ENCODE peak calls at places on chromosomes 2 and 18, in five cellular contexts. R is fibroblast of mammary gland, L is MM.1S, C is SJSA1, N is ovary. A is an unnamed sample.

GRCh38 chr2:209476367-209477191 is 52.7 kb downstream of the MAP2 start:
- DNase-seq in R (peak; percentile 79), L (no peak), C (no peak), N (no peak), A (no peak)

GRCh38 chr2:184113691-184114403 is 484.5 kb upstream of the ZNF804A start:
- DNase-seq in R (no peak), L (no peak), C (no peak), N (no peak), A (no peak)

GRCh38 chr2:54040250-54040649 is 69.5 kb upstream of the PSME4 start:
- DNase-seq in R (peak; percentile 83), L (no peak), C (no peak), N (no peak), A (no peak)

GRCh38 chr2:27212626-27213471 is 781 bp upstream of the SLC5A6 start:
- DNase-seq in R (peak; percentile 82), L (peak; percentile 62), C (no peak), N (no peak), A (peak; percentile 67)

GRCh38 chr2:199607914-199608313 is 150.2 kb upstream of the SATB2 start:
- DNase-seq in R (no peak), L (no peak), C (no peak), N (no peak), A (no peak)

GRCh38 chr2:195396479-195396878 is 260.5 kb upstream of the SLC39A10 start:
- DNase-seq in R (no peak), L (no peak), C (no peak), N (no peak), A (no peak)

GRCh38 chr2:128423788-128424165 is 105.1 kb upstream of the HS6ST1 start:
- DNase-seq in R (no peak), L (no peak), C (peak; percentile 26), N (no peak), A (no peak)

GRCh38 chr18:22223263-22223960 is 54.0 kb downstream of the GATA6 start:
- DNase-seq in R (peak; percentile 96), L (no peak), C (peak; percentile 94), N (peak; percentile 62), A (no peak)

GRCh38 chr2:127413782-127414743 is 4.2 kb upstream of the PROC start:
- DNase-seq in R (peak; percentile 84), L (no peak), C (no peak), N (no peak), A (no peak)

DNA sequence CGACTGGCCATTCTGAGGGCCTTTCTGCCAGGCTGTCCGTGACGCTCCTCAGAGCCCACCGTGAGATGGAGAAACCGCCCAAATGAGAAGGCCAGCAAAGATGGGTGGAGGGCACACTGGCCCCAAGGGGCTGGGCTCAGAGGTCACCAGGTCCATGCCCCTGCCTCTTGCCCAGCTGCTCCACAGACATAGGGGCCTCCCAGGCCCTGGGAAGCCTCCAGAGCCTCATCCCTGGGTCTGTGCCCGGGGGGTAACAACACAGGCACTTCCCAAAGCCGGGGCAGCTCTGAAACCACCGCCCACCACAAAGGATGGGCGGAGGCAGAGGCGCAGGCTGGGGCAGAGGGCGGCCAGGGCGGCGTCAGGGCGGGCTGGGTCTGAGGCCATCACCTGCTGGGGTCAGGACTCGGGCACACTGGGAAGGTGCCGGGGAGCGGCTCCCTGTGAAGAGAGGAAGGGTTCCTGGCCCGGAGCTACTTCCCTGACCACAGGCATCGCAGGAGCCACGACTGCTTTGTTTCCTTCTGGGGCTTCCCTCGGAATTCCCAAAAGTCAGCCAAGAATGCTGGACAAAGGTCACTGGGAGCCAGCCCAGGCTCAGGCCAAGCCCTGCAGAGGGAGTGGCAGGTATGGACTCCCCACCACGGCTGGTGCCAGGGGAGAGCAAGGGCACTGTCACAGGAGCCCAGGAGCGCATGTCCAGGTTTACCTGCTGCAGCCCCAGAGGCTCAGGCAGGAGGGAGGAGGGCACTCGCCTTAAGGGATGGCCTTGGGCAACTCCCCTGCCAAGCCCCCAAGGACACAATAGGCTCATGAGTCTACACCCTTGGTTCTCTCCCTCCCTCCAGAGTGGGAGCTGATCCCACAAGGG is 9.4 kb downstream of the CYP26B1 start:
- DNase-seq in R (no peak), L (no peak), C (no peak), N (peak; percentile 10), A (no peak)
- H3K4me3 ChIP-seq in R (no peak overlapping the region), L (peak overlapping the region; percentile 55), C (no peak overlapping the region), N (no peak overlapping the region), A (no peak overlapping the region)

GRCh38 chr2:144451443-144451842 is 68.5 kb downstream of the ZEB2 start:
- DNase-seq in R (no peak), L (no peak), C (no peak), N (no peak), A (no peak)

GRCh38 chr2:144454466-144455287 is 65.2 kb downstream of the ZEB2 start:
- DNase-seq in R (peak; percentile 34), L (no peak), C (no peak), N (no peak), A (peak; percentile 28)

GRCh38 chr2:144453039-144453336 is 66.9 kb downstream of the ZEB2 start:
- DNase-seq in R (no peak), L (no peak), C (no peak), N (no peak), A (no peak)

GRCh38 chr2:144453486-144454158 is 66.3 kb downstream of the ZEB2 start:
- DNase-seq in R (peak; percentile 36), L (no peak), C (no peak), N (no peak), A (no peak)

DNA sequence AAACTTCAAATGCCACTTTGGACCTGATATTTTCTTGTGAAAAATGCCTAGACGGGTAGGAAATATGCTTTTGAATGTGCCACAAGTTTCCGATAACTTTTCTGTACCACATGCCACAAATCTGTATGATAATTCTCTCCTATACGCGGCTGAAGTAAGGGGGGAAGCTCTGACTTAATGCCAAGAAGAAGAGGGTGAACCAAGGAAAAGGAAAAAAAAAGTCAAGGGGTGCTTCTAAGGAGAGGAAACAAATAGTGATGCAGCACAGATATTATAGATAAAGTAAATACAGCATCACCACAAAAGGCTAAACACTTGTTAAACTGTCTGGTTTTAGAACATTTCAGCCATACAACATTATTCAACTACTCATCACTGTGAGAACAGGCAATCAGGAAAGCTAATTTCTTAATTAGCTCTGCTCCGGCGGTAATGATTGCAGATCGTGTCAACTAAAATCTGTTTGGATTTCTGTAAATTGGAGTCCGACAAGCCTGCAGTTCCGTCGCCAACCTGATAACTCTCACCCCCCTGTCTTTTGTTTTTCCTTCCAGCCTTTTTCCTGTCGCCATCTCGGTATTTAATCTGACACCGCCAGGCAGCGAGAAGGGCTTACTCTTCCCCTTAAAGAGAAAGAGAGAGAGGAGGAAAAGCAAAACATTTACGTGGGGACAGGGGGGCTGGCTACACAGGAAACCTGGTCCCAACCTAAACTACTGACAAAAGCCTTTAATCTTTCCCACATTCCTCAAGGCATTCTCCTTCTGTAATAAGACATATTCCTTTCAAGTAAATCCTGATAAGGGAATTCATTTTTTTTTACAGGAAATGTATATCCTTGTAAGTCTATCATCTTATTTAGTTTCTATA is 67.5 kb downstream of the ZEB2 start:
- DNase-seq in R (no peak), L (no peak), C (peak; percentile 46), N (no peak), A (no peak)
- H3K4me3 ChIP-seq in R (no peak overlapping the region), L (no peak overlapping the region), C (no peak overlapping the region), N (peak overlapping the region; percentile 5), A (no peak overlapping the region)

GRCh38 chr2:134275058-134275862 is 21.4 kb downstream of the MGAT5 start:
- DNase-seq in R (no peak), L (no peak), C (no peak), N (no peak), A (peak; percentile 92)
- H3K4me3 ChIP-seq in R (no peak overlapping the region), L (no peak overlapping the region), C (no peak overlapping the region), N (no peak overlapping the region), A (no peak overlapping the region)

DNA sequence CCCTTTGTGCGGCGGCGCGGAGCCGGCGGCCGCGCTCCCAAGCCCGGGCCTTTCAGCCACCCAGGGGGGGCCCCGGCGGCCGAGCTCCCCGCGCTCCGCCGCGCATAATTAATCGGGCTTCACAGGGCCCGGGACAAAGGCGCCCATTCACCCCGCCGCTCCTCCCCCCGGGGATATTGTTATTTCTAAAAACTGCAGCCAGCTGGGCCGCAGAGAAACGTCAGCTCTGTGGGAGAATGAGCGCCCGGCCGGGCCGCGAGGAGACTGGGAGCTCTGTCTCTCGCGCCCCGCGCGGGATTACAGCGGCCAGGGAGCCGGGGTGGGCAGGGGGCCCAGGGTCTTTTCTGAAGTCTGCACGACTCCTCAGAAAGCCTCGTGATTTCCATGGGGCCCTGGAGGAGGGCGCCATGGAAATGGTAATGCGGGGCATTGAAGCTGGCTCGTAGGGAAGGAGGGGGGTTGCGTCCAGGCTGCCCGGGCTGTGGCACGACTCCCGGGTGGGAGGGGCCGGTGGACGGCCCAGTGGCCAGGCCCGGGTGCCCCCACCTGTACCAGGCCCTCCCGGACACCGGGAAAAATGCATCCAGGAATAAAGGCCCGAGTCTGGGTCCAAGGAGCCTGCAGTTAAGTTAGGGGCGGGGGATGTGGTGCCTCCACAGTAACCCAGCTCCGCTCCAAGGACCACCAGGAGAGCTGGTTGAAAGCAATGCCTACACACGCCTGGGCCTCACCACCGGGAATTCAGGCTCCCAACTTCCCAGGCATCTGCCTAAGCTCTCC is 125.3 kb downstream of the ZFP36L2 start:
- DNase-seq in R (no peak), L (no peak), C (no peak), N (peak; percentile 63), A (no peak)
- H3K4me3 ChIP-seq in R (no peak overlapping the region), L (no peak overlapping the region), C (no peak overlapping the region), N (peak overlapping the region; percentile 24), A (no peak overlapping the region)

DNA sequence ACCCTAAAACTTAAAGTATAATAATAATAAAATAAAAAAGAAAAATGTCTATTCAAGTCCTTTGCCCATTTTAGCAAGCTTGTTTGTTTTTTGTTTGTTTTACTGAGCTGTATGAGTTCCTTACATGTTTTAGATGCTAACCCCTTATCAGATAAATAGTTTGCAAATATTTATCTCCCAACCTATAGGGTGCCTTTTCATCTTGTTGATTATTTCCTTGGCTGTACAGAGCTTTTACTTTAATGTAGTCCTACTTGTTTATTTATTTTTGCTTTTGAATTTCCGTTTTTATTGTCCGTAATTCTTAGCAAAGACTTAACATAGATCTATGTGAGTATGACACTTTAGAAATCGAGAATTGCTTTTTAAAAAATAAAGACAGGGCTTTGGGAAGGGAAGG is 17.8 kb downstream of the PXDN start:
- DNase-seq in R (no peak), L (no peak), C (no peak), N (no peak), A (no peak)
- H3K4me3 ChIP-seq in R (no peak overlapping the region), L (no peak overlapping the region), C (no peak overlapping the region), N (no peak overlapping the region), A (no peak overlapping the region)

A was measured in GM12865.